ENCODE peak calls at places on chromosomes 16 and 17, in six cellular contexts. Q is tibial nerve, J is aorta, D is PC-3, F is right lobe of liver, Z is thoracic aorta. B is an unnamed sample. For H3K9me3, the result is how much of the 10 kb centered on the place peaks cover.

GRCh38 chr16:17408296-17408695 is 62.5 kb downstream of the XYLT1 start:
- DNase-seq in Q (no peak), J (no peak), D (no peak), F (no peak), Z (no peak), B (no peak)

GRCh38 chr17:79792984-79793923 is 3.6 kb downstream of the CBX8 start:
- DNase-seq in Q (no peak), J (no peak), D (no peak), F (no peak), Z (no peak), B (no peak)

GRCh38 chr17:78438271-78438691 is 59.8 kb downstream of the PGS1 start:
- DNase-seq in Q (no peak), J (no peak), D (no peak), F (no peak), Z (no peak), B (no peak)

GRCh38 chr16:31177136-31177535 is 2.8 kb upstream of the FUS start:
- DNase-seq in Q (no peak), J (no peak), D (peak), F (no peak), Z (no peak), B (no peak)

GRCh38 chr16:68754117-68754792 is 17.2 kb downstream of the CDH1 start:
- DNase-seq in Q (no peak), J (no peak), D (peak), F (no peak), Z (no peak), B (no peak)

GRCh38 chr17:975321-975982 is 4.1 kb downstream of the NXN start:
- DNase-seq in Q (no peak), J (peak), D (no peak), F (no peak), Z (no peak), B (peak)

GRCh38 chr17:44223574-44224046 is 4.1 kb upstream of the UBTF start:
- DNase-seq in Q (no peak), J (no peak), D (peak), F (peak), Z (no peak), B (peak)

GRCh38 chr16:30183961-30184429 is 593 bp downstream of the CORO1A start:
- DNase-seq in Q (no peak), J (peak), D (no peak), F (peak), Z (no peak), B (peak)

GRCh38 chr16:4850211-4850610 is 2.9 kb downstream of the UBN1 start:
- DNase-seq in Q (no peak), J (no peak), D (no peak), F (no peak), Z (no peak), B (no peak)

GRCh38 chr17:40854175-40854814 is 12.7 kb downstream of the KRT12 start:
- DNase-seq in Q (no peak), J (no peak), D (peak), F (no peak), Z (no peak), B (no peak)

GRCh38 chr17:32484041-32484461 is 2.7 kb upstream of the CDK5R1 start:
- DNase-seq in Q (no peak), J (no peak), D (no peak), F (peak), Z (no peak), B (no peak)

GRCh38 chr17:4849011-4849536 is 15.9 kb downstream of the MINK1 start:
- DNase-seq in Q (no peak), J (no peak), D (peak), F (no peak), Z (no peak), B (no peak)

DNA sequence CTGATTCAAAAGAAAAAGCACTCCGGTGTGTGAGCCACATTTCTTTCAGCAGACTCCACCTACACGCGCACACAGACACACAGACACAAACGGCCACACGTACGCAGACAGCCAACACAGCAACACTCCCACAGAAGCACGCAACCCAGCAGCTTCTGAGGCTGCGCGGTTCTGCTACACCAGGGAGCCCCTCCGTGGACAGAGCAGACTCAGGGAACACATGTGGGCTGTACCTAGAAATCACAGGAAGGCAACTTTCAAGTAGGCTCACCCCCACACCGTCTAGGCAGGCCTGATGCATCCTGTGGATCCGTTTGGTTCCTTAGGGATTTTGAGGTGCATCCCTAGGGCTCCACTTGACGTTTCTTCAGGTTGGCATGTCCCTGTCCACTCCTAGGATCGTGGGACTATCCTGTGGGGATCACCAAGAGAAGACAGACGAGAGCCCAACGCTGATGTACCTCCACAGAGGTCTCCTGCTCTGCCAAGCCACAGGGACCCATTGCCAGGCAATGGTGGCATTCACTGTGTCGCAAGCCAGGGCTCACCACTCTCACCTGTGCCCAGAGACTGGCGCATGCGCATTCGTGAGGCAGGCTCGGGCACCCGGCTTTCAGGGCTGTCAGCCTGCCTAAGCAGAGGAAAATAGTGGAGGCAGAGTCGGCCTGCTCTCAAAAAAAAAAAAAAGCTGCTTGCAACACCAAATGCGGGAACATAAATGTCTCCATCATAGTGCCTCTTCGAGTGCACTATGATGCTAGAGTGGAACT is 2333.3 kb downstream of the TP53TG3F start:
- DNase-seq in Q (no peak), J (no peak), D (no peak), F (no peak), Z (no peak), B (no peak)
- H3K9me3 ChIP-seq in Q (under half), J (under half), D (under half), F (under half), Z (under half), B (under half)

DNA sequence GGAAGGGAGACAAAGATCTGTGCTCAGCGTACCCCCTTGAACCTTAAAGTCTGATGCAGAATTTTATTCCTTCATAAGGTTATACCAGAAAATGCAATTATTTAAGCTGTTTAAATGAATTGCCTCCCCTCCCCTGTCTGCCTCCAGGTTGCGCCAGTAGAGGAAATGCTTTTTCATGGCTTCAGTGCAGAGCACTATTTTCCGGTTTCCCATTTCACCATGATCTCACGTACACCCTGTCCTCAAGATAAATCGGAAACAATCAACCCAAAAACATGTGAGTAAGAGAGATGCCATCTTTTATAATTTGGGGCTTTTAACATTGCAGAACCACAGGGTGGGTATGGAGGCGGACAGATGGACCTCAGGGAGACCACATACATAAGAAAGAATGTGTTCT is 15.5 kb downstream of the IQCK start:
- DNase-seq in Q (no peak), J (no peak), D (no peak), F (no peak), Z (no peak), B (no peak)
- H3K9me3 ChIP-seq in Q (under half), J (under half), D (under half), F (under half), Z (under half), B (under half)

DNA sequence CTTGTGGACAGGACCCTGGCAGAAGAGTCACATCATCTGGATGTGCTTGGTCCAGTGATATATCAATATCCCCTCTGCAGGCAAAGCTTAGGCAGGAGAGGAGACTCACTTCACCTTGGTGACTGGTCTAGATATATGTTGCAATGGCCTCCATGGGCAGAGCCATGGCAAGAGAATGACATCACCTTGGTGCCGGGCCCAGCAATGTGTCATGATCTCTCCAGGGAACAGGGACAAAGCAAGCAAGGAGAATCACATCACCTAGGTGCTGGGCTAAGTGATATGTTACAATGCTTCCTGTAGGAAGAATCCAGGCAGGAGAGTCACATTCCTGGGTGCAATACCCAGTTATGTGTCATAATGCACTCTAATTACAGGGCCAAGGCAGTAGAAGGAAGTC is 2106.2 kb downstream of the TP53TG3F start:
- DNase-seq in Q (no peak), J (no peak), D (no peak), F (no peak), Z (no peak), B (no peak)
- H3K9me3 ChIP-seq in Q (under half), J (under half), D (under half), F (under half), Z (under half), B (under half)

DNA sequence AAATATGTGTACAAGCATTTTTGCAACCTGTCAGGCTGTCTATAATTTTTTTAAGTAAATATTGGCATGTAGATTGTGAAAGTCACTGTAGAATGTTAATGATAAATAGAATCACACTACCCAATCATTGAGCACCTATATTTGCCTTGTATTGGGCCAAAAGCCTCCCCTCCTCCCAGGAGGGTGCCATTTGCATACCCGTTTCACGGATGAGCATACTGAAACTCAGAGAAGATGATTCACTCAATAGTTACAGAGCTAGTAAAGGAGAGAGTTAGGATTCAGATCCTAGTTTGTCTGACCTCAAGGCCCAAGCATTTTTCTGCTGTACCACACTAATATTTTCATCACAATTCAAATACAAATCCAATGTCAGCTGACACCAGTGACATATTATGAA is 299.7 kb upstream of the CDH11 start:
- DNase-seq in Q (no peak), J (no peak), D (no peak), F (no peak), Z (no peak), B (no peak)
- H3K9me3 ChIP-seq in Q (under half), J (under half), D (under half), F (under half), Z (under half), B (under half)

DNA sequence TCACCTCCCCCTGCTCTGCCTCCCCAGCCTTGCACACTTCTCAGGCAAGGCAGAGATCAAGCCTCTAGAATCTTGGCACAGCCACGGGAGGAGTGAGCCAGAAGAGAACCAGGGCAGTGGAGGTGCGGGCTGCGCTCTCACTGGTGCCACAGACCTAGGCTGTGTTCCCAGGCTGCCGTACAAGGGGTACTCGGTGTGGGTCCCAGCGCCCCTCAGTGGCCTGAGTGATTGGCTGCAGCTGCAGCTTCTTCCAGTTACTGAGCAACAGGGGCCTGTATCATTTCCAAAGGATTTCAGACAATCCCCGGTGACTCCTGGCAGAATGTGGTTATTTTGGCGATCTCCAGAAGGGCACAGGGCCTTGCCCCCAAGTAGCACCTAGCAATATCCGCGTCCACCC is 1852.1 kb downstream of the TP53TG3F start:
- DNase-seq in Q (no peak), J (no peak), D (no peak), F (no peak), Z (no peak), B (no peak)
- H3K9me3 ChIP-seq in Q (under half), J (under half), D (under half), F (under half), Z (under half), B (under half)

GRCh38 chr17:70886648-70887047 is 717.3 kb downstream of the KCNJ2 start:
- DNase-seq in Q (no peak), J (no peak), D (no peak), F (no peak), Z (no peak), B (no peak)

GRCh38 chr17:70881093-70881492 is 711.8 kb downstream of the KCNJ2 start:
- DNase-seq in Q (no peak), J (no peak), D (no peak), F (no peak), Z (no peak), B (no peak)

GRCh38 chr17:70879389-70879788 is 710.1 kb downstream of the KCNJ2 start:
- DNase-seq in Q (no peak), J (no peak), D (no peak), F (no peak), Z (no peak), B (no peak)

GRCh38 chr17:70882504-70882903 is 713.2 kb downstream of the KCNJ2 start:
- DNase-seq in Q (no peak), J (no peak), D (no peak), F (no peak), Z (no peak), B (no peak)
- H3K9me3 ChIP-seq in Q (under half), J (under half), D (under half), F (under half), Z (under half), B (under half)

DNA sequence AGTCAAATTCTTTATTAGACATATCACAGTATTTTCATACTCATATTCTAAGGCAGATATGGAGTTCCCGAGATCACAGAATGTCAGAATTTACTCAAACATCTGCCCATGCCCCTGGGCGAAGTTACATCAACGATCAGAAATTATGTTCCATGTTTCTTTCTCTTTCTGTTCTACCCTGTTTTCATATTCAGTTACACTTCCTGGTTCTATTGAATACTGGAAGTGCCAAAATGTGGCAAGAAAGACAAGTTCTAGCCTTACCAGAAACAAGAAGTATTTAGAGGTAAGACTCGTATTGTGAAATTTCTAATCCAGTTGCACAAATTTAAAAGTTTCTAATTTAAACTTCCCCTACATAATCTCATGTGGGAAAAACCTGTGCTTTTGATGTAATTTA is 36.1 kb downstream of the KCNJ2 start:
- DNase-seq in Q (no peak), J (no peak), D (no peak), F (no peak), Z (no peak), B (no peak)
- H3K9me3 ChIP-seq in Q (under half), J (under half), D (under half), F (under half), Z (under half), B (under half)

DNA sequence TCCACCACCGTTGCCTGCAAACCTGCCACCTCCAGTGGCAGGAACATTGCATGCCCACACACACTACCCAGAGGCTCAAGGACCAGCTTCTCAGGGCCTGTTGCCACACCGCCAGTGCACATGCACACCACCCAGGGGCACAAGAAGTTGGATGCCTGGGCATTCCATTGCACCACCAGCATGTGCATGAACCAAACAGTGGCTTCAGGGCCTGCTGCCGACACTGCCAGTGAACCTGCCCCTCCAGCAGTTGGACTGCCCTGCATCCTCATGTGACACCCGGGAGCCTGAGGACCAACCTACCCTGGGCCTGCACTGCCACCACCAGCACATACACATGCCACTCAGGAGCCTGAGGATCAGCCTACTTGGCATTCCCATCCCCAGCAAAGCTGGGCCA is 303.7 kb downstream of the KCNJ2 start:
- DNase-seq in Q (no peak), J (peak), D (no peak), F (no peak), Z (no peak), B (peak)
- H3K9me3 ChIP-seq in Q (under half), J (under half), D (under half), F (under half), Z (under half), B (under half)

GRCh38 chr17:22202702-22203101 is 510.4 kb downstream of the KCNJ18 start:
- DNase-seq in Q (no peak), J (no peak), D (no peak), F (peak), Z (no peak), B (no peak)
- H3K9me3 ChIP-seq in Q (under half), J (under half), D (under half), F (under half), Z (under half), B (under half)

B was measured in heart left ventricle.